ENCODE peak calls at places on chromosomes 2 and 18, in eight cellular contexts. R, C, X, N, A, L, M and K are unnamed samples.

GRCh38 chr2:241108271-241109209 is 6.5 kb upstream of the MTERF4 start:
- DNase-seq in N (no peak), X (no peak), M (no peak), C (no peak), A (no peak), R (no peak), L (no peak), K (no peak)

GRCh38 chr2:157874997-157875719 is 972 bp downstream of the ACVR1 start:
- DNase-seq in R (peak), A (peak), M (peak), X (peak), L (peak), N (no peak), C (peak), K (peak)

GRCh38 chr18:73288813-73289212 is 421.0 kb upstream of the NETO1 start:
- DNase-seq in A (no peak), X (peak), C (no peak), M (no peak), R (no peak), L (peak), N (no peak), K (no peak)

GRCh38 chr2:237201461-237202287 is 116.0 kb downstream of the COPS8 start:
- DNase-seq in A (no peak), R (no peak), L (peak), M (no peak), N (peak), C (peak), X (no peak), K (no peak)

GRCh38 chr2:126723281-126723815 is 67.4 kb downstream of the GYPC start:
- DNase-seq in X (no peak), C (no peak), R (no peak), L (no peak), N (no peak), A (no peak), M (no peak), K (no peak)

GRCh38 chr2:165287083-165287778 is 48.0 kb downstream of the SCN2A start:
- DNase-seq in R (no peak), X (no peak), C (no peak), N (no peak), A (no peak), M (no peak), L (no peak), K (no peak)

GRCh38 chr2:33056170-33056569 is 109.4 kb downstream of the LTBP1 start:
- DNase-seq in X (no peak), M (no peak), N (no peak), R (no peak), C (no peak), L (no peak), A (no peak), K (no peak)

GRCh38 chr2:221423212-221423804 is 148.8 kb downstream of the EPHA4 start:
- DNase-seq in N (no peak), M (no peak), R (no peak), C (no peak), L (no peak), X (peak), A (no peak), K (no peak)

GRCh38 chr2:128436498-128437180 is 118.0 kb upstream of the HS6ST1 start:
- DNase-seq in C (no peak), X (no peak), M (no peak), L (no peak), N (no peak), R (no peak), A (no peak), K (no peak)

GRCh38 chr2:120552079-120552478 is 183.6 kb upstream of the GLI2 start:
- DNase-seq in M (no peak), A (no peak), L (no peak), R (no peak), N (no peak), X (no peak), C (no peak), K (no peak)

GRCh38 chr2:105403785-105404698 is 5.2 kb upstream of the FHL2 start:
- DNase-seq in C (peak), X (peak), R (no peak), M (peak), A (no peak), L (peak), N (no peak), K (peak)

GRCh38 chr18:12694032-12694431 is 8.5 kb downstream of the CEP76 start:
- DNase-seq in X (peak), R (no peak), M (peak), N (no peak), C (no peak), L (no peak), A (no peak), K (no peak)

GRCh38 chr2:188622898-188623297 is 331.2 kb downstream of the GULP1 start:
- DNase-seq in M (no peak), R (no peak), A (no peak), L (no peak), N (no peak), C (no peak), X (no peak), K (no peak)

GRCh38 chr2:11155326-11156059 is at the start of gene SLC66A3:
- DNase-seq in N (no peak), M (peak), C (no peak), L (peak), R (no peak), A (peak), X (peak), K (no peak)

GRCh38 chr18:62044490-62045000 is 142.3 kb downstream of the PIGN start:
- DNase-seq in X (no peak), N (no peak), L (no peak), A (no peak), M (no peak), R (no peak), C (no peak), K (no peak)

GRCh38 chr2:239318091-239318725 is 82.6 kb downstream of the HDAC4 start:
- DNase-seq in A (no peak), L (no peak), R (peak), C (no peak), X (no peak), M (no peak), N (no peak), K (peak)

GRCh38 chr18:2400701-2401191 is 170.6 kb downstream of the METTL4 start:
- DNase-seq in L (no peak), R (no peak), X (no peak), A (no peak), C (no peak), N (no peak), M (no peak), K (no peak)

GRCh38 chr18:10122116-10122515 is 208.3 kb downstream of the VAPA start:
- DNase-seq in C (peak), X (peak), M (no peak), N (no peak), A (peak), L (no peak), R (no peak), K (no peak)

GRCh38 chr2:58800846-58801245 is 559.7 kb upstream of the FANCL start:
- DNase-seq in X (no peak), R (no peak), M (no peak), N (no peak), C (no peak), L (no peak), A (no peak), K (no peak)

GRCh38 chr2:120887844-120888243 is 152.2 kb downstream of the GLI2 start:
- DNase-seq in M (no peak), R (no peak), X (no peak), L (no peak), A (no peak), C (no peak), N (no peak), K (no peak)

GRCh38 chr2:172102858-172103359 is at the start of gene DLX2:
- DNase-seq in A (no peak), L (peak), N (peak), R (peak), C (peak), M (peak), X (peak), K (peak)

GRCh38 chr18:9449987-9450386 is 25.3 kb upstream of the RALBP1 start:
- DNase-seq in C (no peak), M (no peak), X (no peak), R (no peak), A (no peak), N (no peak), L (no peak), K (no peak)

GRCh38 chr2:120771556-120772208 is 36.0 kb downstream of the GLI2 start:
- DNase-seq in L (peak), M (no peak), A (no peak), C (peak), X (peak), N (no peak), R (no peak), K (peak)

GRCh38 chr2:99421469-99421868 is 68.3 kb downstream of the REV1 start:
- DNase-seq in X (peak), R (no peak), C (no peak), L (no peak), N (no peak), M (no peak), A (no peak), K (no peak)

GRCh38 chr2:1874101-1874865 is 130.0 kb upstream of the PXDN start:
- DNase-seq in R (no peak), L (no peak), C (no peak), M (no peak), X (no peak), N (no peak), A (no peak), K (no peak)

GRCh38 chr2:181785677-181786344 is 105.5 kb upstream of the NEUROD1 start:
- DNase-seq in X (peak), C (peak), M (peak), L (peak), R (no peak), A (peak), N (no peak), K (no peak)

GRCh38 chr2:207706936-207707860 is 4.2 kb upstream of the CCNYL1 start:
- DNase-seq in C (no peak), A (no peak), R (no peak), L (no peak), X (peak), M (peak), N (no peak), K (no peak)

GRCh38 chr2:39732492-39732891 is 46.6 kb downstream of the THUMPD2 start:
- DNase-seq in N (no peak), M (no peak), A (no peak), X (no peak), L (no peak), R (no peak), C (no peak), K (no peak)

GRCh38 chr18:78976697-78977626 is 2.7 kb upstream of the SALL3 start:
- DNase-seq in N (no peak), A (no peak), X (no peak), L (no peak), R (no peak), C (no peak), M (no peak), K (no peak)

GRCh38 chr18:63591725-63592124 is 4.6 kb downstream of the SERPINB13 start:
- DNase-seq in A (no peak), N (no peak), C (no peak), L (no peak), M (no peak), X (no peak), R (no peak), K (no peak)

GRCh38 chr2:124699001-124699565 is 674.0 kb downstream of the CNTNAP5 start:
- DNase-seq in R (no peak), X (no peak), L (no peak), M (no peak), N (no peak), C (no peak), A (no peak), K (no peak)

GRCh38 chr2:212052412-212053159 is 486.0 kb downstream of the ERBB4 start:
- DNase-seq in A (no peak), C (no peak), X (peak), L (no peak), M (peak), R (no peak), N (no peak), K (no peak)

GRCh38 chr18:36405611-36406010 is 108.1 kb downstream of the FHOD3 start:
- DNase-seq in N (no peak), M (no peak), L (no peak), R (no peak), A (peak), C (no peak), X (no peak), K (no peak)

GRCh38 chr18:36401462-36401861 is 103.9 kb downstream of the FHOD3 start:
- DNase-seq in C (no peak), X (peak), A (no peak), L (no peak), M (no peak), N (no peak), R (no peak), K (no peak)

GRCh38 chr18:36403896-36404824 is 106.6 kb downstream of the FHOD3 start:
- DNase-seq in L (no peak), R (no peak), X (peak), C (no peak), A (no peak), M (no peak), N (no peak), K (no peak)

GRCh38 chr18:36399055-36399454 is 101.5 kb downstream of the FHOD3 start:
- DNase-seq in C (no peak), A (no peak), L (no peak), N (no peak), M (no peak), R (no peak), X (peak), K (no peak)

GRCh38 chr18:36402765-36403396 is 105.4 kb downstream of the FHOD3 start:
- DNase-seq in M (no peak), C (no peak), X (no peak), A (peak), R (no peak), L (no peak), N (no peak), K (no peak)
- TF ChIP-seq CTCF in M (no peak), C (no peak), X (no peak), A (no peak), R (no peak), L (no peak), N (no peak), K (no peak)

DNA sequence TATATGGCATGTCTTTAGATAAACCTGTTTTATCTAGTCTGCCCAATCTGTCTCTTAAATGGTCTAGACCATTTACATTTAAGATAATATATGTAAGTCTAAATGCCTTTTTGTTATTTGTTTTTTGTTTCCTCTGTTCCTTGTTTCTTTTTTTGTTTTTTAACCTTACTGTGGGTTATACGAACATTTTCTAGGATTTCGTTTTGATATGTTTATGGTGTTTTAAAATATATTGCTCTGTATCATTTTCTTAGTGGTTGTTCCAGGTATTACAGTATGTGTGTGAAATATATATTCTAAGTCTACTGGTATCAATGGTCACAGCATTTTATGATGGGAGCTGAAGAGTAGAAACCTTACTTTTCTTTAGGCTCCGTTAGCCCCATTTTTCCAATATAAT is 13.4 kb downstream of the BCL2L11 start:
- DNase-seq in R (no peak), N (no peak), M (no peak), L (no peak), X (no peak), C (no peak), A (no peak), K (no peak)
- TF ChIP-seq CTCF in R (peak), N (no peak), M (peak), L (no peak), X (no peak), C (no peak), A (no peak), K (no peak)

GRCh38 chr2:42974697-42975357 is 182.4 kb upstream of the HAAO start:
- DNase-seq in M (no peak), C (peak), A (no peak), R (peak), X (peak), L (peak), N (peak), K (peak)

GRCh38 chr2:42976400-42976799 is 184.0 kb upstream of the HAAO start:
- DNase-seq in L (no peak), C (no peak), N (no peak), R (no peak), A (no peak), M (no peak), X (no peak), K (no peak)

GRCh38 chr2:42974303-42974696 is 181.9 kb upstream of the HAAO start:
- DNase-seq in X (no peak), R (no peak), M (no peak), L (no peak), C (no peak), A (no peak), N (no peak), K (peak)

GRCh38 chr2:42973771-42974170 is 181.4 kb upstream of the HAAO start:
- DNase-seq in N (no peak), A (no peak), R (no peak), M (no peak), L (no peak), X (no peak), C (no peak), K (peak)

DNA sequence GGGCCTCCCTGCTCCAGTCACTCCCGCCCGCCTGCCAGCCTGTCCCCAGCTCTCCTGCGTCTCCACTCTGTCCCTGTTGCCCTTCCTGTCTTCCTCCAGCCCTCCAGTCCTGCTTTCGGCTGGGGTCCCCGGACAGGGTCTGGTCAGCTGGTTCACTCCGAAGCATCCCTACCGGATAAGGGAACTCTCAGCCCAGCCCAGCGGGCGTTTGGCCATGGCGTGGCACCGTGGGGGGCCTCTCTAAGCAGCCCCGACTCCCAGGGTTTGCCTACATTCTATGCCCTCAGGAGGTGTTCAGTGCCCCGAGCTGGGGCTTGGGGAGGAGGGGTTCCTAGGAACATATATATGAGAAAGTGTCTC is 183.0 kb upstream of the HAAO start:
- DNase-seq in L (no peak), N (no peak), A (no peak), R (no peak), X (no peak), M (no peak), C (no peak), K (no peak)
- TF ChIP-seq CTCF in L (peak), N (no peak), A (no peak), R (no peak), X (no peak), M (no peak), C (no peak), K (no peak)

GRCh38 chr2:231394201-231395141 is 1.0 kb upstream of the B3GNT7 start:
- DNase-seq in M (no peak), L (peak), N (peak), A (no peak), R (no peak), X (peak), C (peak), K (no peak)
- TF ChIP-seq CTCF in M (no peak), L (peak), N (peak), A (no peak), R (peak), X (peak), C (peak), K (no peak)